ENCODE peak calls at places on chromosomes 1 and 21, in eight cellular contexts. M, W, L, S, R, U, A and D are unnamed samples.

GRCh38 chr1:24945354-24946326 is 15.6 kb upstream of the RUNX3 start:
- DNase-seq in M (no peak), W (no peak), L (no peak), S (no peak), R (no peak), U (no peak), A (no peak), D (no peak)

GRCh38 chr1:89919174-89919573 is 75.7 kb upstream of the ZNF326 start:
- DNase-seq in M (no peak), W (no peak), L (no peak), S (no peak), R (no peak), U (no peak), A (no peak), D (no peak)

GRCh38 chr21:41875086-41875485 is 4.1 kb downstream of the PRDM15 start:
- DNase-seq in M (no peak), W (no peak), L (no peak), S (no peak), R (no peak), U (no peak), A (no peak), D (no peak)

GRCh38 chr1:160629286-160630210 is 17.3 kb downstream of the SLAMF1 start:
- DNase-seq in M (no peak), W (no peak), L (no peak), S (no peak), R (no peak), U (no peak), A (no peak), D (no peak)

GRCh38 chr1:179025975-179026812 is 500 bp downstream of the FAM20B start:
- DNase-seq in M (peak; percentile 50), W (no peak), L (peak; percentile 90), S (peak; percentile 44), R (peak; percentile 51), U (peak; percentile 88), A (no peak), D (no peak)

GRCh38 chr1:52127181-52128175 is 14.4 kb upstream of the ZFYVE9 start:
- DNase-seq in M (peak; percentile 59), W (peak; percentile 47), L (no peak), S (peak; percentile 69), R (peak; percentile 55), U (peak; percentile 42), A (no peak), D (no peak)

GRCh38 chr21:28018741-28019669 is 973.7 kb downstream of the LTN1 start:
- DNase-seq in M (no peak), W (no peak), L (no peak), S (no peak), R (no peak), U (peak; percentile 58), A (no peak), D (no peak)

GRCh38 chr1:220013497-220013896 is 32.8 kb downstream of the EPRS1 start:
- DNase-seq in M (peak; percentile 20), W (no peak), L (no peak), S (peak; percentile 52), R (peak; percentile 75), U (no peak), A (no peak), D (no peak)

GRCh38 chr1:23276531-23276930 is 59.2 kb upstream of the HTR1D start:
- DNase-seq in M (no peak), W (no peak), L (no peak), S (no peak), R (no peak), U (no peak), A (no peak), D (no peak)

GRCh38 chr1:65539272-65540131 is 119.0 kb downstream of the LEPR start:
- DNase-seq in M (no peak), W (no peak), L (no peak), S (peak; percentile 9), R (no peak), U (no peak), A (no peak), D (no peak)

GRCh38 chr1:55131801-55132200 is 83.4 kb downstream of the USP24 start:
- DNase-seq in M (peak; percentile 52), W (no peak), L (no peak), S (peak; percentile 21), R (peak; percentile 80), U (no peak), A (no peak), D (no peak)

GRCh38 chr1:14782741-14783591 is 184.5 kb downstream of the KAZN start:
- DNase-seq in M (no peak), W (no peak), L (no peak), S (no peak), R (no peak), U (no peak), A (no peak), D (no peak)
- TF ChIP-seq CTCF in M (no peak), W (peak; percentile 18), L (peak; percentile 32), S (no peak), R (no peak), U (no peak), A (no peak), D (peak; percentile 14)

GRCh38 chr1:101064697-101065096 is 39.1 kb upstream of the DPH5 start:
- DNase-seq in M (no peak), W (no peak), L (no peak), S (no peak), R (no peak), U (no peak), A (no peak), D (no peak)

GRCh38 chr1:101060992-101061391 is 35.4 kb upstream of the DPH5 start:
- DNase-seq in M (no peak), W (no peak), L (no peak), S (no peak), R (no peak), U (no peak), A (no peak), D (peak; percentile 58)

GRCh38 chr1:101059945-101060542 is 34.5 kb upstream of the DPH5 start:
- DNase-seq in M (no peak), W (no peak), L (no peak), S (no peak), R (no peak), U (no peak), A (no peak), D (no peak)

GRCh38 chr1:101066260-101066936 is 40.8 kb upstream of the DPH5 start:
- DNase-seq in M (no peak), W (no peak), L (no peak), S (no peak), R (no peak), U (no peak), A (no peak), D (no peak)

DNA sequence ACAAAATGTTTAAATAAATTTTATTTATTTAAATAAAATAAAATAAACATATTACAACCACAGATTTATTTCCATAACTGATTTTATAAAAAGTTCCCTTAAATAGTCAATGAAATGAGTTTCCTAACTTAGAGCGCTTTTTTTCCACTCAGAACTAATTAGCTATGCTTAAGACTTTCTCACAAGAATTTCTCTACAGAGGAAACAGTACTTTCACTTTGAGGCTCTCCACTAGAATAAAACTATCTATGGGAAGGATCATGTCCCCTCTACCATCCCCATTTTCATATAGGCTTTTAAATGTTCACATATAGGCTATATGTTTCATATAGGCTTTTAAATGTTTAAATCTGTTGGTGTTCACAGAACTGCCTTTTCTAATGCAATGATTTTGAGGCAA is 40.0 kb upstream of the DPH5 start:
- DNase-seq in M (no peak), W (no peak), L (no peak), S (no peak), R (no peak), U (no peak), A (no peak), D (no peak)
- H3K4me3 ChIP-seq in M (no peak overlapping the region), W (no peak overlapping the region), L (no peak overlapping the region), S (no peak overlapping the region), R (no peak overlapping the region), U (no peak overlapping the region), A (no peak overlapping the region), D (no peak overlapping the region)

GRCh38 chr1:151165738-151166505 is at the start of the genes LYSMD1 and SCNM1:
- DNase-seq in M (peak; percentile 99), W (peak; percentile 98), L (peak; percentile 98), S (peak; percentile 99), R (peak; percentile 99), U (peak; percentile 95), A (peak; percentile 93), D (peak; percentile 93)
- TF ChIP-seq CTCF in M (no peak), W (no peak), L (no peak), S (peak; percentile 15), R (no peak), U (no peak), A (peak; percentile 41), D (no peak)

DNA sequence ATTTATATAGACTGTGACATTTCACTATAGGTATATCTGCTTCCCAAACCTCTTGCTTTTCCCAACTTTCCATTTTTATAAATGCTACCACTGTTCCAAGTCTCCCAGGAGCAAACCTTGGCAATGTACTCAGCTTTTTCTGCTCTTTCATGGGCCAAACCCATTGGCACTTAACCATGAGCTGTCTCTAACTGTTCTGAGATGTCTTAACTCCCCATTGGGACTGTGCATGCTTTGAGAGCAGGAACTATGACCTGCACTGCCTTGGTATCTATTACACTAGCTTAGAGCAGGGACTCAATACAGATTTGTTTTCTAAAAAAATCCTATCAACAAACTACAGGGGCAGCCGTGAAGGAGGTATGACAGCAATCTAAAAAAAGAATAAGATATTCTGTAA is 22.5 kb upstream of the KHDRBS1 start:
- DNase-seq in M (no peak), W (no peak), L (no peak), S (no peak), R (no peak), U (no peak), A (no peak), D (no peak)
- H3K4me3 ChIP-seq in M (no peak overlapping the region), W (no peak overlapping the region), L (no peak overlapping the region), S (no peak overlapping the region), R (no peak overlapping the region), U (no peak overlapping the region), A (no peak overlapping the region), D (no peak overlapping the region)

DNA sequence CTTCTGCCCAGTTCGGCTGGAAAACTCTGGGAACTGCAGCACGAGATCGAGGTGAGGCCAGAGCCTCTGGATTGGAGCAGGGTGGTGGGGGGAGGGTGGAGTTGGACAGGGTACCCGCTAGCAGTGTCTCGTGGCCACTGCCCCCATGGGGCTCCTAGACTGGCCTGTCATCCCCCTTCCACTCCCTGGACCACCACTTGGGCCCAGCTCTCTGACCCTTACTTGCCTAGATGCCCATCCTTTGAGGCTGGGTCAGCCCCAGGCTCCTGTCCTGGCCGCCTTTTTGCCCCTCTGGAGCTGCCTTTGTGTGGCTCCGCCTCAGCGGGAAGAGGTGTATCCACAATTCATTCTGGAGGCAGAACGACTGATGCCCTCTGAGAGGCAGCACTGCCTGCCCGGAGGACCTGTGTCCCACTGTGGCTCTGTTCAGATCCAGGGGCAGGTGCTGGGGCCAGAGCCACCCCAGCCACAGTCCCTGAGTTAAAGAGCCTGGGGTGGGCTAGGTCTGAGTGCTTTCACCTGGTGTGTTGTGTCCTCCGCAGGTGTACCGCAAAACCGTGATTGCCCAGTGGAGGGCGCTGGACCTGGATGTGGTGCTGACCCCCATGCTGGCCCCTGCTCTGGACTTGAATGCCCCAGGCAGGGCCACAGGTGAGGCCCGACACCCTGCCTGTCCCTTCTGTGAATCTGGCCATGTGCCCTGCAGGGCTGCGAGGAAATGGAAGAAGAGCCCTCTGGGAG is 17.7 kb downstream of the FAAH start:
- DNase-seq in M (no peak), W (no peak), L (peak; percentile 30), S (no peak), R (no peak), U (no peak), A (no peak), D (no peak)
- TF ChIP-seq CTCF in M (peak; percentile 28), W (peak; percentile 60), L (peak; percentile 73), S (no peak), R (no peak), U (no peak), A (peak; percentile 26), D (peak; percentile 59)